ENCODE peak calls at places on chromosomes 6 and 20, in four cellular contexts. N is heart left ventricle, Z is endothelial cell of umbilical vein, P is Panc1. W is an unnamed sample. For H3K36me3 and H3K4me1, the result is how much of the 10 kb centered on the place peaks cover.

GRCh38 chr20:4064118-4064962 is 49.0 kb upstream of the RNF24 start:
- DNase-seq in N (peak), Z (peak), P (no peak), W (no peak)

GRCh38 chr6:56292505-56293181 is 45.3 kb upstream of the COL21A1 start:
- DNase-seq in N (no peak), Z (peak), P (peak), W (no peak)

GRCh38 chr6:42710316-42710715 is 12.1 kb downstream of the PRPH2 start:
- DNase-seq in N (no peak), Z (no peak), P (no peak), W (no peak)

GRCh38 chr6:7555671-7556070 is 14.2 kb downstream of the DSP start:
- DNase-seq in N (no peak), Z (no peak), P (no peak), W (no peak)

GRCh38 chr20:4147319-4147718 is 132.0 kb upstream of the RNF24 start:
- DNase-seq in N (no peak), Z (no peak), P (no peak), W (no peak)

GRCh38 chr6:134584809-134585528 is 267.1 kb upstream of the SGK1 start:
- DNase-seq in N (no peak), Z (no peak), P (no peak), W (no peak)

GRCh38 chr20:40326794-40327193 is 362.2 kb downstream of the MAFB start:
- DNase-seq in N (no peak), Z (no peak), P (no peak), W (no peak)

GRCh38 chr20:43827940-43828562 is 86.6 kb upstream of the TOX2 start:
- DNase-seq in N (no peak), Z (no peak), P (no peak), W (no peak)

GRCh38 chr20:24823176-24823575 is 125.9 kb upstream of the CST7 start:
- DNase-seq in N (no peak), Z (no peak), P (no peak), W (no peak)

GRCh38 chr6:134253681-134254080 is 64.2 kb downstream of the SGK1 start:
- DNase-seq in N (no peak), Z (no peak), P (no peak), W (no peak)

GRCh38 chr6:132236744-132237143 is 164.5 kb downstream of the MOXD1 start:
- DNase-seq in N (no peak), Z (no peak), P (no peak), W (no peak)

GRCh38 chr6:23890543-23891227 is 235.3 kb upstream of the NRSN1 start:
- DNase-seq in N (no peak), Z (no peak), P (no peak), W (no peak)

GRCh38 chr20:38308047-38308438 is 4.1 kb downstream of the BPI start:
- DNase-seq in N (no peak), Z (no peak), P (no peak), W (no peak)

GRCh38 chr20:19992996-19993908 is 23.9 kb upstream of the NAA20 start:
- DNase-seq in N (no peak), Z (peak), P (no peak), W (no peak)

GRCh38 chr6:7241709-7242645 is 71.0 kb downstream of the SSR1 start:
- DNase-seq in N (no peak), Z (no peak), P (no peak), W (no peak)

GRCh38 chr6:82842721-82843120 is 222.9 kb downstream of the UBE3D start:
- DNase-seq in N (no peak), Z (no peak), P (no peak), W (no peak)

GRCh38 chr6:43077981-43078411 is 1.9 kb downstream of the PTK7 start:
- DNase-seq in N (no peak), Z (no peak), P (no peak), W (no peak)

GRCh38 chr20:34235875-34236274 is 5.3 kb upstream of the ASIP start:
- DNase-seq in N (no peak), Z (no peak), P (no peak), W (no peak)

GRCh38 chr6:38713812-38714211 is 1.3 kb upstream of the DNAH8 start:
- DNase-seq in N (no peak), Z (peak), P (no peak), W (no peak)

DNA sequence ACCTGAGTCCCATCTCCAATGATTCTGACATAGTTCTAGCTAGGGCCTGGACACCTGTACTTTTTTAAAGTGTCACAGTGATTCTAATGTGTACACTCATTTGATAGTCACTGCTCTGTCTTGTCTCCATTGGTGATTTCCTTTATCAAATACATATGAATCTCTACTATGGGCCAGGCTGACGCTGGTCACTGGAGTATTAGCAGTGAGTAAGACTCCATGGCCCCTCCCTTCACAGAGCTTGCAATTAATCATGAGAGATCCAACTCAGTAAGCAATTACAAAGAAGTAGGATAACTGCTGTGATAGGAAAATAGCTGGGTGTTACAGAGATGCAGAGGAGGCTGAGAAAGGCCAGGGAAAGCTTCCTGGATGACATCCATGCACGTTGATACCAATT is 19.3 kb upstream of the SASH1 start:
- DNase-seq in N (no peak), Z (no peak), P (no peak), W (no peak)
- H3K36me3 ChIP-seq in N (under half), Z (under half), P (under half), W (under half)

GRCh38 chr6:39804666-39805065 is 12.5 kb downstream of the DAAM2 start:
- DNase-seq in N (no peak), Z (no peak), P (no peak), W (no peak)
- H3K4me1 ChIP-seq in N (under half), Z (under half), P (under half), W (under half)

GRCh38 chr6:144519429-144519828 is 234.3 kb downstream of the UTRN start:
- DNase-seq in N (no peak), Z (no peak), P (no peak), W (no peak)
- H3K36me3 ChIP-seq in N (half or more), Z (under half), P (under half), W (half or more)

GRCh38 chr6:15343490-15344185 is 97.8 kb downstream of the JARID2 start:
- DNase-seq in N (no peak), Z (no peak), P (no peak), W (no peak)

GRCh38 chr6:15341311-15341710 is 95.4 kb downstream of the JARID2 start:
- DNase-seq in N (no peak), Z (no peak), P (no peak), W (no peak)

GRCh38 chr6:15340105-15340601 is 94.3 kb downstream of the JARID2 start:
- DNase-seq in N (no peak), Z (no peak), P (no peak), W (no peak)

GRCh38 chr6:15340775-15341174 is 94.9 kb downstream of the JARID2 start:
- DNase-seq in N (no peak), Z (peak), P (no peak), W (no peak)

GRCh38 chr6:15342114-15342513 is 96.2 kb downstream of the JARID2 start:
- DNase-seq in N (no peak), Z (no peak), P (no peak), W (no peak)
- H3K4me1 ChIP-seq in N (under half), Z (under half), P (under half), W (under half)

GRCh38 chr20:62326959-62327725 is 24.3 kb downstream of the ADRM1 start:
- DNase-seq in N (no peak), Z (no peak), P (no peak), W (no peak)
- H3K36me3 ChIP-seq in N (half or more), Z (under half), P (under half), W (under half)

DNA sequence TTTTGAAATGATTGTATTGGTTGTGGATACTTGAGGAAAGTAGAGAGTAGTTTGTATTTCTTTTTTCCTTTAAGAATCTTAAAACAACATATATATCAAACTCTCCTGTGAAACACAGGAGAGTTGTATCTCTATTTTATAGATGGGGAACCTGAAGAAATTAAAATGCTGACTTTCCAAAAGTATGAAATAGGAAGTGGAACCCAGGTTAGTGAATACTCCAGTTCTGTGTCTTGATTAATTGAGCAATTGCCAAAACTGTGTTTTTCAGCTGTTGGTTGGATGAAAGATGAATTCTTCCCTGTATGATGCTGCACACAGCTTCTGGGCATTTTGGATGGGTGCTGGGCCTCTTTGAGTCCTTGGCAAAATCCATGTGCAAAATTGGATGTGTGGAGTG is 86.3 kb downstream of the ARID1B start:
- DNase-seq in N (no peak), Z (no peak), P (no peak), W (no peak)
- H3K4me1 ChIP-seq in N (under half), Z (under half), P (under half), W (under half)

DNA sequence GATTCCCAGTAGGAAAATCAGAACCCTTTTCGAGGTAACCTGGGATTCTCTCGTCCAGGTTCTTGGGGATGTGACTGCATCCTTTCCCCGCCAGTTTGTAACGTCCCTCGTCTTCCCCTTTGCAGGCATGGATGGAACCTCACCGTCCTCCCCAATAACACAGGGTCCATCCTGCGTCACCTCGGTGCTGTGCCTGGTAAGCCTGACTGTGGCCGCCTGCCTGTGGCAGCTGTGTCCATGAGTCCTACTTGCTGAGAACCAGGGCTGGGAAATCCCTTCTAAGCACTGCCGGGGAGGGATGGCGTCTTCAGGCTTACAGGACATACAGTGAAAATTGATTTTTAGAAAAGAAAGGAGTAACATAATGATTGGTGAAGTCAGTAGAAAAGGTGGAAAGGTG is 155.6 kb downstream of the DTNBP1 start:
- DNase-seq in N (no peak), Z (no peak), P (no peak), W (no peak)
- H3K36me3 ChIP-seq in N (under half), Z (under half), P (under half), W (half or more)

GRCh38 chr20:62408055-62408454 is 970 bp upstream of the CABLES2 start:
- DNase-seq in N (no peak), Z (no peak), P (no peak), W (no peak)
- H3K4me1 ChIP-seq in N (under half), Z (under half), P (under half), W (under half)

GRCh38 chr20:6017467-6017866 is 36.4 kb downstream of the LRRN4 start:
- DNase-seq in N (no peak), Z (no peak), P (no peak), W (no peak)
- H3K36me3 ChIP-seq in N (half or more), Z (under half), P (under half), W (under half)